ENCODE peak calls at places on chromosomes 7 and 10, in ten cellular contexts. One of them, this sample, is unnamed.

GRCh38 chr10:10515479-10516204 is 502.0 kb upstream of the CELF2 start:
- DNase-seq in ovary: no peak
- DNase-seq in sigmoid colon: no peak
- DNase-seq in body of pancreas: no peak
- DNase-seq in GM12891: no peak
- DNase-seq in breast epithelium: no peak
- DNase-seq in A549: no peak
- DNase-seq in prostate gland: no peak
- DNase-seq in esophagus squamous epithelium: no peak
- DNase-seq in heart left ventricle: no peak
- DNase-seq in this sample: no peak

GRCh38 chr10:62501547-62501946 is 127.4 kb downstream of the ZNF365 start:
- DNase-seq in sigmoid colon: no peak
- DNase-seq in prostate gland: no peak
- DNase-seq in heart left ventricle: no peak
- DNase-seq in body of pancreas: no peak
- DNase-seq in GM12891: no peak
- DNase-seq in esophagus squamous epithelium: no peak
- DNase-seq in ovary: no peak
- DNase-seq in breast epithelium: no peak
- DNase-seq in A549: no peak
- DNase-seq in this sample: no peak

GRCh38 chr7:137919987-137920386 is 73.2 kb upstream of the DGKI start:
- DNase-seq in body of pancreas: no peak
- DNase-seq in A549: no peak
- DNase-seq in breast epithelium: no peak
- DNase-seq in prostate gland: no peak
- DNase-seq in GM12891: no peak
- DNase-seq in heart left ventricle: no peak
- DNase-seq in sigmoid colon: no peak
- DNase-seq in ovary: no peak
- DNase-seq in esophagus squamous epithelium: no peak
- DNase-seq in this sample: no peak

GRCh38 chr7:18889436-18889835 is 228.0 kb downstream of the TWIST1 start:
- DNase-seq in A549: no peak
- DNase-seq in ovary: no peak
- DNase-seq in prostate gland: no peak
- DNase-seq in sigmoid colon: no peak
- DNase-seq in heart left ventricle: no peak
- DNase-seq in body of pancreas: no peak
- DNase-seq in GM12891: no peak
- DNase-seq in esophagus squamous epithelium: no peak
- DNase-seq in breast epithelium: no peak
- DNase-seq in this sample: no peak

GRCh38 chr7:80646088-80646961 is 7.9 kb downstream of the CD36 start:
- DNase-seq in prostate gland: no peak
- DNase-seq in ovary: no peak
- DNase-seq in sigmoid colon: no peak
- DNase-seq in heart left ventricle: no peak
- DNase-seq in breast epithelium: no peak
- DNase-seq in A549: no peak
- DNase-seq in esophagus squamous epithelium: no peak
- DNase-seq in body of pancreas: no peak
- DNase-seq in GM12891: no peak
- DNase-seq in this sample: no peak

GRCh38 chr10:51689536-51689935 is 9.9 kb downstream of the CSTF2T start:
- DNase-seq in breast epithelium: no peak
- DNase-seq in esophagus squamous epithelium: no peak
- DNase-seq in A549: no peak
- DNase-seq in prostate gland: no peak
- DNase-seq in ovary: no peak
- DNase-seq in sigmoid colon: no peak
- DNase-seq in heart left ventricle: no peak
- DNase-seq in GM12891: no peak
- DNase-seq in body of pancreas: no peak
- DNase-seq in this sample: no peak

GRCh38 chr10:49170632-49171325 is 17.4 kb downstream of the TMEM273 start:
- DNase-seq in A549: no peak
- DNase-seq in esophagus squamous epithelium: no peak
- DNase-seq in prostate gland: no peak
- DNase-seq in body of pancreas: no peak
- DNase-seq in ovary: no peak
- DNase-seq in heart left ventricle: no peak
- DNase-seq in breast epithelium: no peak
- DNase-seq in GM12891: no peak
- DNase-seq in sigmoid colon: no peak
- DNase-seq in this sample: no peak

GRCh38 chr7:68691261-68692216 is 906.7 kb upstream of the AUTS2 start:
- DNase-seq in sigmoid colon: no peak
- DNase-seq in body of pancreas: no peak
- DNase-seq in esophagus squamous epithelium: no peak
- DNase-seq in A549: peak
- DNase-seq in heart left ventricle: no peak
- DNase-seq in ovary: no peak
- DNase-seq in prostate gland: no peak
- DNase-seq in breast epithelium: no peak
- DNase-seq in GM12891: no peak
- DNase-seq in this sample: peak

GRCh38 chr7:45980973-45981372 is 59.9 kb upstream of the IGFBP3 start:
- DNase-seq in sigmoid colon: no peak
- DNase-seq in heart left ventricle: no peak
- DNase-seq in breast epithelium: no peak
- DNase-seq in GM12891: no peak
- DNase-seq in body of pancreas: no peak
- DNase-seq in prostate gland: no peak
- DNase-seq in A549: no peak
- DNase-seq in ovary: no peak
- DNase-seq in esophagus squamous epithelium: no peak
- DNase-seq in this sample: no peak

DNA sequence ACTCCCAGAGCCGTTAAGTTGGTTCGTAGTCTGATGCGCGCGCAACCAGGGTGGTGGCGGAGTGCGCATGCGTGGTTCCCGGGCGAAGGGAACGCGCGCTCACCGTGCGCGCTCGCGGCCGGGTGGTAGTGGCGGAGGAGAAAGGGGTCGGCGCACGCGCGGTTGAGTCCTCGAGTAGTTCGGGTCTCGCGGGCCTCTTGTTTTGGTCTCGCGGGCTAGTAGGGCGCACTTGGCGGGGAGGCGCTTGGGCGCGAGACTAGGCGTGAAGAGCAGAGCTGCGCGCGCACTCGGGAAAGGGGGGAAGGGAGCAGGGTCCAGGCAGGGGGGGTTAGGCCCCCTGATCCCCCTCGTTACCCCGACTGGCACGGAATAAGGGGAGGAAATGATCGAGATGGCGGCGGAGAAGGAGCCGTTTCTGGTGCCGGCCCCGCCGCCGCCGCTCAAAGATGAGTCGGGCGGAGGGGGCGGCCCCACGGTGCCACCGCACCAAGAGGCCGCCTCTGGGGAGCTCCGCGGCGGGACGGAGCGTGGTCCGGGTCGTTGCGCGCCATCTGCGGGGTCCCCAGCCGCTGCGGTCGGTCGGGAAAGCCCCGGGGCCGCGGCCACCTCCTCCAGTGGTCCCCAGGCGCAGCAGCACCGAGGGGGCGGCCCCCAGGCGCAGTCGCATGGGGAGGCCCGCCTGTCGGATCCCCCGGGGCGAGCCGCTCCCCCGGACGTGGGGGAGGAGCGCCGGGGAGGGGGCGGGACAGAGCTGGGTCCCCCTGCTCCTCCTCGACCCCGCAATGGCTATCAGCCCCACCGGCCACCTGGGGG is at the start of gene MEPCE:
- DNase-seq in prostate gland: peak
- DNase-seq in sigmoid colon: peak
- DNase-seq in ovary: peak
- DNase-seq in breast epithelium: peak
- DNase-seq in heart left ventricle: peak
- DNase-seq in esophagus squamous epithelium: peak
- DNase-seq in GM12891: peak
- DNase-seq in A549: peak
- DNase-seq in body of pancreas: peak
- DNase-seq in this sample: peak
- TF ChIP-seq POLR2A in prostate gland: peak
- TF ChIP-seq POLR2A in sigmoid colon: no peak
- TF ChIP-seq POLR2A in ovary: no peak
- TF ChIP-seq POLR2A in breast epithelium: no peak
- TF ChIP-seq POLR2A in heart left ventricle: no peak
- TF ChIP-seq POLR2A in esophagus squamous epithelium: no peak
- TF ChIP-seq POLR2A in GM12891: peak
- TF ChIP-seq POLR2A in A549: peak
- TF ChIP-seq POLR2A in body of pancreas: peak
- TF ChIP-seq POLR2A in this sample: peak

GRCh38 chr7:43906327-43907010 is at the start of gene URGCP:
- DNase-seq in heart left ventricle: peak
- DNase-seq in sigmoid colon: peak
- DNase-seq in esophagus squamous epithelium: no peak
- DNase-seq in A549: peak
- DNase-seq in prostate gland: peak
- DNase-seq in ovary: peak
- DNase-seq in breast epithelium: peak
- DNase-seq in body of pancreas: peak
- DNase-seq in GM12891: peak
- DNase-seq in this sample: peak
- TF ChIP-seq POLR2A in heart left ventricle: peak
- TF ChIP-seq POLR2A in sigmoid colon: no peak
- TF ChIP-seq POLR2A in esophagus squamous epithelium: no peak
- TF ChIP-seq POLR2A in A549: peak
- TF ChIP-seq POLR2A in prostate gland: no peak
- TF ChIP-seq POLR2A in ovary: no peak
- TF ChIP-seq POLR2A in breast epithelium: no peak
- TF ChIP-seq POLR2A in body of pancreas: no peak
- TF ChIP-seq POLR2A in GM12891: no peak
- TF ChIP-seq POLR2A in this sample: peak

DNA sequence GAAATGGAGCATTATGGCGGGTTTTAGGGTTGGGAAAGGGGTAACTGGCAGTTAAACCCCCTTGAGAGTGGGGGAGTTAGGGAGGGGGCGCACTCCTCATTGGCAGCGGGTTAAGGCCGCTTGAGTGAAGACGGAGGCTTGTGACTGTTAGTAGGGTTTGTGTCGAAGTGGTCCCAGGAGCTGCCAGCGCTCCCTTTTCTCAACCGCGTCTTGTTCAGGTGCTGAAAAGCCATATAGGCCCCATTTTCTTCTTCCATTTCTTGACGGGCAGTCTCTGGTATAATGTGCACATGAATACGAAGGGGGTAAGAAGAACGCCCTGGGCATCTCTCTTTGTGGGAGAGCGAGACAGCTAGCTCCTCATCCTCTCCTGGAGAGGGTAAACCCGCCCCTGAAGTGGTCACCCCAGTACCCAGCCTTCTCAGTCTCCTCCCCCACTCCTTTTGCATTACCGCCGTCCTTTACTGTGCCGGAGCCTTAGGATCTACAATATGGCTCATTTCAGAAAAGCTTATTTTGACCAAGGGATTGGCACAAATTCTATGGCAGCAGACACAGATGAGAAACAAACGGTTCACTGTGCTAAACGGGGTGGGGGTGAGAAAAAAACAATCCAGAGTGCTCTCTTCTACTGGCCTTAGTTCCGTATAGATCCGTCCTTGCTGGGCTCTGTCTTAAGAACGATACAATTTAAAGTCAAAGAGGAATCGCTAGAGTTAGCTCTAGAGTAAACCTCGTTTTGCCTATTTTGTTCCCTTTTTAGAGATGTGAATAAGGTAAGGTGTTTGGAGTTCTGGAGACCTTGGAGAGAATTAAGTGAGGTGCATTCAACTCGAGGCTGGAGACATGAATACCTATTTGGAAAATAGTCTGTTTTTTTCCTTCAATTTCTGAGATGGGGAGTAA is 973 bp downstream of the KMT2E start:
- DNase-seq in body of pancreas: peak
- DNase-seq in esophagus squamous epithelium: no peak
- DNase-seq in breast epithelium: no peak
- DNase-seq in GM12891: no peak
- DNase-seq in ovary: peak
- DNase-seq in sigmoid colon: peak
- DNase-seq in prostate gland: peak
- DNase-seq in A549: peak
- DNase-seq in heart left ventricle: peak
- DNase-seq in this sample: no peak
- TF ChIP-seq POLR2A in body of pancreas: peak
- TF ChIP-seq POLR2A in esophagus squamous epithelium: peak
- TF ChIP-seq POLR2A in breast epithelium: no peak
- TF ChIP-seq POLR2A in GM12891: no peak
- TF ChIP-seq POLR2A in ovary: peak
- TF ChIP-seq POLR2A in sigmoid colon: peak
- TF ChIP-seq POLR2A in prostate gland: peak
- TF ChIP-seq POLR2A in A549: no peak
- TF ChIP-seq POLR2A in heart left ventricle: peak
- TF ChIP-seq POLR2A in this sample: peak

GRCh38 chr10:96645191-96645721 is 58.4 kb upstream of the TM9SF3 start:
- DNase-seq in esophagus squamous epithelium: no peak
- DNase-seq in breast epithelium: no peak
- DNase-seq in A549: no peak
- DNase-seq in heart left ventricle: peak
- DNase-seq in body of pancreas: peak
- DNase-seq in GM12891: no peak
- DNase-seq in prostate gland: no peak
- DNase-seq in ovary: no peak
- DNase-seq in sigmoid colon: no peak
- DNase-seq in this sample: no peak

GRCh38 chr10:96646774-96647173 is 60.0 kb upstream of the TM9SF3 start:
- DNase-seq in ovary: no peak
- DNase-seq in body of pancreas: no peak
- DNase-seq in breast epithelium: no peak
- DNase-seq in sigmoid colon: no peak
- DNase-seq in prostate gland: no peak
- DNase-seq in heart left ventricle: no peak
- DNase-seq in A549: no peak
- DNase-seq in esophagus squamous epithelium: no peak
- DNase-seq in GM12891: no peak
- DNase-seq in this sample: no peak

GRCh38 chr10:96646251-96646740 is 59.5 kb upstream of the TM9SF3 start:
- DNase-seq in GM12891: no peak
- DNase-seq in heart left ventricle: no peak
- DNase-seq in sigmoid colon: no peak
- DNase-seq in esophagus squamous epithelium: no peak
- DNase-seq in body of pancreas: no peak
- DNase-seq in prostate gland: no peak
- DNase-seq in A549: no peak
- DNase-seq in ovary: no peak
- DNase-seq in breast epithelium: no peak
- DNase-seq in this sample: no peak

GRCh38 chr10:96648297-96648696 is 61.5 kb upstream of the TM9SF3 start:
- DNase-seq in breast epithelium: no peak
- DNase-seq in ovary: no peak
- DNase-seq in heart left ventricle: no peak
- DNase-seq in prostate gland: no peak
- DNase-seq in sigmoid colon: no peak
- DNase-seq in GM12891: no peak
- DNase-seq in esophagus squamous epithelium: no peak
- DNase-seq in A549: no peak
- DNase-seq in body of pancreas: no peak
- DNase-seq in this sample: no peak

DNA sequence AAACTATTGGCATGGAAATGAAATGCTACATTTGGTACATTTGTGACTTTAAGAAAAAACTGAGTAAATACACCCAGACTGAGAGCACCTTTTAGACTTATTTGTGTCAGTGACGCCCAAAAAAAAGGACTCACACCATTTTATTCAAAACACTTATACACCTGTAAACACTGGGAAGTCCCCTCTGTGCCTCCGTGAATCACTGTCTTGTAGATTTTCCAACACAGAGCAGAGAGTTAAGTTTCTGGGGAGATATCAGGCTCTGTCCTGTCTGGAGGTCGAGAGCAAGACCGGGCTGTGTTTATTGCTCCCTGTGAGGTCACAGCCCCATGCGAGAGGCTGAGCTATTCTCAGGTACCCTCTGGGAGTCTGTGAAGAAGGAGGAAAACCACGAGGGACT is 60.7 kb upstream of the TM9SF3 start:
- DNase-seq in prostate gland: no peak
- DNase-seq in body of pancreas: no peak
- DNase-seq in esophagus squamous epithelium: no peak
- DNase-seq in breast epithelium: no peak
- DNase-seq in GM12891: no peak
- DNase-seq in A549: no peak
- DNase-seq in sigmoid colon: no peak
- DNase-seq in heart left ventricle: no peak
- DNase-seq in ovary: no peak
- DNase-seq in this sample: no peak
- TF ChIP-seq POLR2A in prostate gland: no peak
- TF ChIP-seq POLR2A in body of pancreas: no peak
- TF ChIP-seq POLR2A in esophagus squamous epithelium: no peak
- TF ChIP-seq POLR2A in breast epithelium: no peak
- TF ChIP-seq POLR2A in GM12891: no peak
- TF ChIP-seq POLR2A in A549: no peak
- TF ChIP-seq POLR2A in sigmoid colon: no peak
- TF ChIP-seq POLR2A in heart left ventricle: no peak
- TF ChIP-seq POLR2A in ovary: no peak
- TF ChIP-seq POLR2A in this sample: no peak